ENCODE peak calls at places on chromosomes 7 and 10, in six cellular contexts. U is sigmoid colon; P is cardiac septum; A is ureter; W is ecto neural progenitor cell; E is stimulated activated CD4-positive, alpha-beta T cell treated with anti-CD3 and anti-CD28 coated beads, Interleukin-15, amount 100 ng/mL, for 1 hour. R is an unnamed sample.

GRCh38 chr7:134553976-134554375 is 5.1 kb downstream of the AKR1B15 start:
- DNase-seq in U (no peak), P (no peak), A (no peak), W (no peak), E (no peak), R (no peak)

GRCh38 chr10:6056411-6057135 is 5.6 kb downstream of the IL2RA start:
- DNase-seq in W (peak), U (peak), E (no peak), P (peak), A (no peak), R (no peak)

GRCh38 chr7:99386584-99387238 is 12.2 kb downstream of the ARPC1B start:
- DNase-seq in P (no peak), U (no peak), E (no peak), A (no peak), W (no peak), R (no peak)

GRCh38 chr7:7131273-7131672 is 51.1 kb upstream of the C1GALT1 start:
- DNase-seq in A (no peak), W (no peak), U (no peak), E (no peak), P (no peak), R (no peak)

GRCh38 chr7:412313-412710 is 107.3 kb downstream of the PDGFA start:
- DNase-seq in A (no peak), E (no peak), P (no peak), W (no peak), U (peak), R (no peak)

GRCh38 chr7:9863542-9863941 is 1110.1 kb upstream of the PHF14 start:
- DNase-seq in A (no peak), W (no peak), P (no peak), E (no peak), U (no peak), R (no peak)

GRCh38 chr7:41328544-41328943 is 374.3 kb downstream of the INHBA start:
- DNase-seq in A (no peak), E (no peak), P (no peak), U (no peak), W (no peak), R (no peak)

GRCh38 chr10:3399756-3400155 is 227.2 kb upstream of the PITRM1 start:
- DNase-seq in A (no peak), W (no peak), P (no peak), U (no peak), E (no peak), R (peak)

GRCh38 chr7:157429680-157430224 is 92.9 kb downstream of the DNAJB6 start:
- DNase-seq in P (peak), E (no peak), W (no peak), U (peak), A (no peak), R (no peak)

GRCh38 chr10:79246606-79247275 is 100.5 kb upstream of the PPIF start:
- DNase-seq in P (peak), E (no peak), U (peak), A (peak), W (no peak), R (peak)

GRCh38 chr10:115814542-115814941 is 458.5 kb downstream of the GFRA1 start:
- DNase-seq in W (no peak), U (no peak), P (no peak), A (no peak), E (no peak), R (no peak)

GRCh38 chr7:90430614-90431445 is 27.6 kb downstream of the CLDN12 start:
- DNase-seq in W (no peak), P (no peak), A (no peak), E (no peak), U (no peak), R (no peak)

GRCh38 chr7:119197872-119198527 is 973.5 kb downstream of the ANKRD7 start:
- DNase-seq in W (no peak), P (no peak), E (no peak), A (no peak), U (no peak), R (peak)

GRCh38 chr7:80413395-80413955 is 98.4 kb downstream of the GNAT3 start:
- DNase-seq in U (no peak), W (no peak), P (no peak), E (no peak), A (no peak), R (no peak)

GRCh38 chr10:58157076-58157766 is 110.5 kb downstream of the IPMK start:
- DNase-seq in A (no peak), P (no peak), U (no peak), E (no peak), W (no peak), R (peak)

GRCh38 chr10:44997105-44997748 is 3.5 kb upstream of the ZNF22 start:
- DNase-seq in P (no peak), W (no peak), U (no peak), A (no peak), E (no peak), R (no peak)

GRCh38 chr10:119206603-119207366 is 586 bp upstream of the GRK5 start:
- DNase-seq in U (peak), A (peak), P (peak), E (peak), W (peak), R (peak)

GRCh38 chr7:45237788-45238461 is 80.3 kb downstream of the RAMP3 start:
- DNase-seq in E (no peak), A (no peak), U (no peak), P (no peak), W (no peak), R (no peak)

GRCh38 chr7:116225860-116226259 is 15.5 kb downstream of the TES start:
- DNase-seq in E (no peak), A (no peak), W (no peak), P (no peak), U (no peak), R (no peak)

GRCh38 chr10:24331457-24331856 is 122.5 kb downstream of the KIAA1217 start:
- DNase-seq in A (peak), P (no peak), E (no peak), W (no peak), U (no peak), R (no peak)

GRCh38 chr10:33421789-33422188 is 87.3 kb upstream of the NRP1 start:
- DNase-seq in W (no peak), E (no peak), A (no peak), U (peak), P (no peak), R (peak)